ENCODE peak calls at places on chromosomes 11 and 22, in five cellular contexts. V is NAMALWA, K is ureter, H is iris pigment epithelial cell, U is WTC11. T is an unnamed sample.

GRCh38 chr11:133078591-133079179 is 453.6 kb downstream of the OPCML start:
- DNase-seq in V (peak; percentile 61), K (no peak), H (peak; percentile 54), U (peak; percentile 77), T (peak; percentile 31)

GRCh38 chr11:2481253-2481652 is 36.4 kb downstream of the KCNQ1 start:
- DNase-seq in V (no peak), K (peak; percentile 80), H (no peak), U (no peak), T (no peak)

GRCh38 chr22:20186183-20186870 is 35.5 kb upstream of the CCDC188 start:
- DNase-seq in V (peak; percentile 15), K (no peak), H (no peak), U (peak; percentile 81), T (peak; percentile 3)

GRCh38 chr11:60889869-60890311 is 16.5 kb downstream of the PRPF19 start:
- DNase-seq in V (no peak), K (no peak), H (no peak), U (no peak), T (no peak)

GRCh38 chr11:132821027-132821426 is 711.3 kb downstream of the OPCML start:
- DNase-seq in V (no peak), K (no peak), H (no peak), U (no peak), T (no peak)

GRCh38 chr11:17478064-17478463 is 1.4 kb upstream of the ABCC8 start:
- DNase-seq in V (no peak), K (no peak), H (peak; percentile 14), U (no peak), T (no peak)

GRCh38 chr22:21041937-21042336 is 3.8 kb upstream of the LRRC74B start:
- DNase-seq in V (no peak), K (no peak), H (peak; percentile 87), U (no peak), T (peak; percentile 13)

GRCh38 chr11:95065336-95065735 is 1.4 kb upstream of the SRSF8 start:
- DNase-seq in V (no peak), K (no peak), H (no peak), U (no peak), T (no peak)

GRCh38 chr22:30424471-30425326 is 869 bp upstream of the MTFP1 start:
- DNase-seq in V (peak; percentile 36), K (no peak), H (peak; percentile 64), U (no peak), T (no peak)

GRCh38 chr22:39457546-39458442 is 982 bp downstream of the MGAT3 start:
- DNase-seq in V (no peak), K (no peak), H (no peak), U (no peak), T (no peak)

GRCh38 chr11:110728883-110729282 is 16.6 kb upstream of the ARHGAP20 start:
- DNase-seq in V (no peak), K (no peak), H (peak; percentile 49), U (no peak), T (peak; percentile 50)

GRCh38 chr11:65912840-65913239 is 6.0 kb downstream of the C11orf68 start:
- DNase-seq in V (no peak), K (no peak), H (peak; percentile 86), U (no peak), T (peak; percentile 34)

GRCh38 chr22:20979243-20979809 is 2.8 kb upstream of the LZTR1 start:
- DNase-seq in V (peak; percentile 35), K (peak; percentile 87), H (peak; percentile 92), U (peak; percentile 95), T (peak; percentile 86)

GRCh38 chr11:108654994-108655631 is 9.8 kb upstream of the DDX10 start:
- DNase-seq in V (peak; percentile 63), K (no peak), H (peak; percentile 65), U (peak; percentile 38), T (peak; percentile 72)

GRCh38 chr22:21443057-21443734 is 24.0 kb upstream of the TMEM191C start:
- DNase-seq in V (no peak), K (peak; percentile 34), H (no peak), U (peak; percentile 17), T (no peak)

GRCh38 chr11:17652556-17652955 is 66.8 kb upstream of the MYOD1 start:
- DNase-seq in V (no peak), K (no peak), H (no peak), U (no peak), T (no peak)

GRCh38 chr11:36165638-36166389 is 123.4 kb downstream of the COMMD9 start:
- DNase-seq in V (no peak), K (no peak), H (no peak), U (no peak), T (no peak)

GRCh38 chr11:65419460-65419772 is 3.2 kb upstream of the NEAT1 start:
- DNase-seq in V (no peak), K (no peak), H (no peak), U (no peak), T (no peak)

GRCh38 chr11:75380245-75380644 is 19.1 kb upstream of the RPS3 start:
- DNase-seq in V (no peak), K (no peak), H (no peak), U (no peak), T (no peak)

GRCh38 chr11:33948494-33948893 is 56.6 kb upstream of the LMO2 start:
- DNase-seq in V (no peak), K (no peak), H (no peak), U (no peak), T (no peak)

GRCh38 chr11:99489561-99489960 is 468.8 kb downstream of the CNTN5 start:
- DNase-seq in V (no peak), K (no peak), H (peak; percentile 36), U (no peak), T (peak; percentile 65)

GRCh38 chr22:48961705-48962104 is 866.0 kb downstream of the BRD1 start:
- DNase-seq in V (no peak), K (peak; percentile 17), H (no peak), U (no peak), T (no peak)

GRCh38 chr11:72578051-72578450 is 96.2 kb downstream of the PDE2A start:
- DNase-seq in V (no peak), K (no peak), H (no peak), U (no peak), T (no peak)

GRCh38 chr22:26744892-26745808 is 87.8 kb downstream of the MIAT start:
- DNase-seq in V (no peak), K (no peak), H (no peak), U (no peak), T (no peak)

GRCh38 chr22:23438216-23438615 is 141.9 kb downstream of the IGLL1 start:
- DNase-seq in V (no peak), K (no peak), H (no peak), U (no peak), T (no peak)

GRCh38 chr11:46066335-46066734 is 54.9 kb downstream of the PHF21A start:
- DNase-seq in V (no peak), K (peak; percentile 43), H (no peak), U (no peak), T (no peak)

GRCh38 chr22:36860821-36861659 is at the start of gene NCF4:
- DNase-seq in V (peak; percentile 97), K (peak; percentile 82), H (no peak), U (no peak), T (no peak)

GRCh38 chr11:58654079-58654907 is 31.8 kb downstream of the CNTF start:
- DNase-seq in V (peak; percentile 92), K (peak; percentile 64), H (peak; percentile 74), U (peak; percentile 86), T (peak; percentile 82)

GRCh38 chr22:41425704-41426365 is 20.8 kb downstream of the TOB2 start:
- DNase-seq in V (no peak), K (no peak), H (no peak), U (no peak), T (no peak)

GRCh38 chr11:93198221-93198650 is 445 bp upstream of the SLC36A4 start:
- DNase-seq in V (no peak), K (no peak), H (peak; percentile 55), U (no peak), T (peak; percentile 49)

GRCh38 chr22:39920134-39920743 is 19.4 kb downstream of the GRAP2 start:
- DNase-seq in V (no peak), K (no peak), H (no peak), U (no peak), T (no peak)

T was measured in fibroblast of pulmonary artery.